ENCODE peak calls at places on chromosome 2, in four cellular contexts. O is Peyer's patch, X is HFF-Myc, Q is uterus. S is an unnamed sample.
A peak's percentile ranks its signal among the peaks of the same experiment; 100 is the strongest.

GRCh38 chr2:209791151-209791550 is 19.5 kb downstream of the UNC80 start:
- DNase-seq in O (no peak), X (no peak), Q (no peak), S (no peak)

GRCh38 chr2:174609261-174609660 is 11.7 kb upstream of the WIPF1 start:
- DNase-seq in O (no peak), X (no peak), Q (no peak), S (no peak)

GRCh38 chr2:232513389-232513788 is 6.8 kb upstream of the PRSS56 start:
- DNase-seq in O (no peak), X (no peak), Q (no peak), S (no peak)

GRCh38 chr2:64698068-64698645 is 44.4 kb upstream of the SERTAD2 start:
- DNase-seq in O (no peak), X (no peak), Q (no peak), S (no peak)

GRCh38 chr2:33018271-33018670 is 71.5 kb downstream of the LTBP1 start:
- DNase-seq in O (no peak), X (peak; percentile 67), Q (no peak), S (no peak)

GRCh38 chr2:217993817-217994459 is 8.9 kb downstream of the TNS1 start:
- DNase-seq in O (no peak), X (no peak), Q (peak; percentile 69), S (no peak)

GRCh38 chr2:20470211-20470610 is 23.3 kb downstream of the RHOB start:
- DNase-seq in O (no peak), X (no peak), Q (no peak), S (no peak)

GRCh38 chr2:19614066-19614465 is 255.6 kb upstream of the OSR1 start:
- DNase-seq in O (no peak), X (no peak), Q (no peak), S (no peak)

GRCh38 chr2:43082111-43082877 is 144.1 kb downstream of the ZFP36L2 start:
- DNase-seq in O (no peak), X (peak; percentile 91), Q (peak; percentile 84), S (no peak)

GRCh38 chr2:223668302-223668998 is 66.3 kb upstream of the SCG2 start:
- DNase-seq in O (no peak), X (no peak), Q (no peak), S (no peak)

GRCh38 chr2:230416061-230416721 is at the start of gene SP100:
- DNase-seq in O (peak; percentile 89), X (no peak), Q (peak; percentile 79), S (peak; percentile 54)

GRCh38 chr2:23645181-23645808 is 260.3 kb downstream of the KLHL29 start:
- DNase-seq in O (no peak), X (no peak), Q (no peak), S (no peak)
- TF ChIP-seq CTCF in O (no peak), X (no peak), Q (no peak), S (no peak)

GRCh38 chr2:216636570-216637450 is 3.6 kb downstream of the IGFBP2 start:
- DNase-seq in O (no peak), X (peak; percentile 65), Q (peak; percentile 65), S (peak; percentile 44)
- H3K4me3 ChIP-seq in O (no peak overlapping the region), X (peak overlapping the region; percentile 78), Q (no peak overlapping the region), S (peak overlapping the region; percentile 49)

DNA sequence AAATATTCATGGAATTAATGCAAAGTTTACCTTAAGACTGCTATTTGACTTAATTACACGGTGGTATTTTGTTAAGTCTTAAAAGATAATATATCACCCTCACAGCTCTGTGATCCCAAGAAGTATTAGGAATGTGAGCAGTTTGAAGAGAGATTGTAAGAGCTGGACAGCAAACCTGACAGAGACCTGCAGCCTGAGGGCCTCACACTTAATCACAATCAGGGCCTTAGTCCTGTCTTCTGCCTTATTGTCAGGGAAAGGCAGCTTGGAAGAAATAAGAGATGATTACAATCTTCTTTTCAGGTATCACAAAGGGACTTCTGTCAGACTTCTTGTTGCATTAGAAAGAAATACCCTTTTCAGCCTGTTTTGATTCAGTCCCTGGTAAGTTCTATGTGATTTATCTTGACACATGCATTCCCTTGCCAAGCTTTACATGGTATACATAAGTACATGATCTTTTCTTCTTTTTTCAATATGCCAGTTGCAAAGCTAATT is 1433.8 kb upstream of the SLC39A10 start:
- DNase-seq in O (no peak), X (no peak), Q (no peak), S (no peak)
- TF ChIP-seq CTCF in O (no peak), X (no peak), Q (no peak), S (no peak)

DNA sequence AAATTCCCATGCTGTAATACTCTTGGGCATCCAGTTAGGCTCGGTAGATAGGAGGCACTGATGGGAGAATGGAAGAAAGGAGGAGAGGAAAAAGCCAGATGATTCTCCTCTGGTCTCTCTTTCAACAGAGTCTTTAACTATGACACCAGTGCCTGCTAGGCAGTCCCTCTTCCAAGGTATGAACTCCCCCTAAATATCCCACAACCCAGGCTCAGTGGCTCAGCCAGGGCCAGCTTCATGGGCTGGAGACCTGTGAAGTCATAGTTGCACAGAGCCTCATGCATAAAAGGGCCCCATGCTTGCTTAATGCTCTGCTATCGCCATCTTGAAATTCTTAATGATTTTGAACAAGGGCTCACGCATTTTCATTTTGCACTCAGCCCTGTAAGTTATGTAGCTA is 869.2 kb upstream of the GCFC2 start:
- DNase-seq in O (no peak), X (no peak), Q (no peak), S (no peak)
- H3K4me3 ChIP-seq in O (no peak overlapping the region), X (no peak overlapping the region), Q (no peak overlapping the region), S (no peak overlapping the region)

GRCh38 chr2:201258666-201258999 is 1.7 kb upstream of the CASP8 start:
- DNase-seq in O (peak; percentile 69), X (no peak), Q (no peak), S (no peak)

GRCh38 chr2:201259216-201259615 is 1.1 kb upstream of the CASP8 start:
- DNase-seq in O (no peak), X (no peak), Q (no peak), S (no peak)

GRCh38 chr2:201256001-201256544 is 4.3 kb upstream of the CASP8 start:
- DNase-seq in O (no peak), X (no peak), Q (no peak), S (no peak)

GRCh38 chr2:201257941-201258665 is 2.2 kb upstream of the CASP8 start:
- DNase-seq in O (peak; percentile 98), X (peak; percentile 81), Q (peak; percentile 70), S (peak; percentile 85)

GRCh38 chr2:201257381-201257940 is 2.9 kb upstream of the CASP8 start:
- DNase-seq in O (peak; percentile 61), X (no peak), Q (no peak), S (no peak)
- TF ChIP-seq CTCF in O (peak; percentile 32), X (no peak), Q (no peak), S (no peak)

DNA sequence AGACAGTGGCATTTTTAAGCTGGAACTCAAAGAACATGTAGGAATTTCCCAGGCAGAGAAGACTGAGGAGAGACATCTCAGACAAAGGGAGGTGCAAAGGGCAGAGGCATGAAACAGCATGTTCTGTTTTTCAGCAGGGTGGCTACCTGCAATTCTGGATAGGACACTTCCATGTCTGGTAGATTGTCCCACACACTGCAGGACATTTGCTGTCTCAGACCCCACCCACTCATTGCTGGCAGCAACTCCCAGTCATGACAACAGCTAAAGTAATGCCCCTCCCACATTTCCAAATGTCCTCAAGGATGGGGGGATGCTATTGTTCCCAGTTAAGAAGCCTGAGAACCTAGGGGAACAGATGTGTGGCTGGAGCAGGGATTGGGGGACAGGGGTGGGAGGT is 40.8 kb downstream of the ANKRD44 start:
- DNase-seq in O (no peak), X (no peak), Q (no peak), S (no peak)
- H3K4me3 ChIP-seq in O (no peak overlapping the region), X (no peak overlapping the region), Q (no peak overlapping the region), S (no peak overlapping the region)

GRCh38 chr2:120224735-120225548 is 1.7 kb upstream of the TMEM185B start:
- DNase-seq in O (no peak), X (no peak), Q (no peak), S (no peak)

GRCh38 chr2:120222186-120223033 is 790 bp downstream of the TMEM185B start:
- DNase-seq in O (no peak), X (no peak), Q (no peak), S (no peak)

GRCh38 chr2:120221616-120222015 is 1.6 kb downstream of the TMEM185B start:
- DNase-seq in O (no peak), X (no peak), Q (no peak), S (no peak)

GRCh38 chr2:120224256-120224655 is 1.1 kb upstream of the TMEM185B start:
- DNase-seq in O (no peak), X (no peak), Q (no peak), S (no peak)

GRCh38 chr2:120223034-120223912 is at the start of gene TMEM185B:
- DNase-seq in O (peak; percentile 86), X (no peak), Q (peak; percentile 85), S (no peak)
- TF ChIP-seq CTCF in O (peak; percentile 50), X (peak; percentile 25), Q (peak; percentile 35), S (peak; percentile 54)

DNA sequence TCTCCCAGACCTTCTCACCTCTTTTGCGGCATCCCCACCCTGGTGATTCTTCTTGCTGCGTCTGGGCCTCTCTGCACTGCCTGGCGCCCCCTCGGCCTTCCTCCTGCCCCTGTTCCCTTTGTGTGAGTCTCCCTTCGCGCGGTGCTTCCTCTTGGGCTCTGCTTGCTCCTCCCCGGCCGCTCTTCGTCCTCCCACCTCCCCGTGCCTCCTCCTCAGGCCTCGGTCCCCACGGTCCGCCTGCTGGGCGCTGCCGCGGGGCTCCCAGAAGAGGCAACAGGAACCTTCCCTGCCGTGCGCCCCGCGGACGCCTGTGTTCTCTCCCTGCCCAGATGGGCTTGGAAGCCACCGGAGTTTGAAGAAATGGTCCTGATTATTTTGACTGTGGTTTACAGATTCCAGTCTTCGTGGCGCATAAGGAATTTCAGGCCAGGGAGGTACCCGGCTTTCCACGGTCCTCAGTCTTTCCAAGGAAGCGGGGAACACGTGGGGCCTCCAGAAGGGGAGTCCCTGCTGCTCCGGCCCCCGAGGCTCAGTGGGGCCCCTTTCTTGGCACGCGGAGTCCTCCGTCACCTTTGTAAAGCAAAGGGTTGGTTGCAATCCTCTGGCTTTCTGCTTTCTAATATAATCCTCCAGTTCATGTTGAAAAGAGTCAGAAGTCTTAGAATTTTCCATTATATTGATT is 13.1 kb downstream of the RNU2-63P start:
- DNase-seq in O (no peak), X (no peak), Q (no peak), S (no peak)
- H3K4me3 ChIP-seq in O (no peak overlapping the region), X (no peak overlapping the region), Q (no peak overlapping the region), S (no peak overlapping the region)

S was measured in kidney epithelial cell.